ENCODE peak calls at places on chromosomes 16 and 17, in seven cellular contexts. O is fibroblast of villous mesenchyme, U is bronchial epithelial cell, I is RWPE2, M is heart right ventricle, Q is transverse colon, P is substantia nigra. D is an unnamed sample.
A peak's percentile ranks its signal among the peaks of the same experiment; 100 is the strongest.

GRCh38 chr17:10368561-10368960 is 4.2 kb downstream of the MYH13 start:
- DNase-seq in M (no peak), U (no peak), P (no peak), I (no peak), Q (no peak), O (peak; percentile 66), D (no peak)

GRCh38 chr17:19457830-19458271 is 46.8 kb downstream of the RNF112 start:
- DNase-seq in I (no peak), P (no peak), M (no peak), O (no peak), Q (no peak), U (no peak), D (no peak)

GRCh38 chr17:34892864-34893263 is 68.4 kb downstream of the CCT6B start:
- DNase-seq in M (no peak), I (no peak), U (no peak), O (no peak), P (no peak), Q (no peak), D (no peak)

GRCh38 chr16:19601083-19601976 is 45.8 kb downstream of the VPS35L start:
- DNase-seq in P (no peak), M (no peak), U (peak; percentile 32), Q (peak; percentile 13), I (no peak), O (peak; percentile 65), D (no peak)

GRCh38 chr16:57634171-57634570 is 5.7 kb downstream of the ADGRG1 start:
- DNase-seq in Q (no peak), I (no peak), M (no peak), O (no peak), U (no peak), P (no peak), D (no peak)

GRCh38 chr17:50906443-50906842 is 40.3 kb upstream of the TOB1 start:
- DNase-seq in I (no peak), O (no peak), U (no peak), M (no peak), Q (no peak), P (no peak), D (no peak)

GRCh38 chr16:28876973-28877641 is 1.2 kb upstream of the ATP2A1 start:
- DNase-seq in O (no peak), I (no peak), U (no peak), M (no peak), P (no peak), Q (no peak), D (no peak)

GRCh38 chr17:76893623-76894358 is 25.6 kb downstream of the MGAT5B start:
- DNase-seq in Q (no peak), P (no peak), O (no peak), U (no peak), M (no peak), I (no peak), D (no peak)

GRCh38 chr16:74622005-74622404 is 15.1 kb upstream of the GLG1 start:
- DNase-seq in I (no peak), P (no peak), O (no peak), U (no peak), M (no peak), Q (no peak), D (no peak)

GRCh38 chr17:80920406-80920805 is 71.2 kb upstream of the CHMP6 start:
- DNase-seq in P (no peak), Q (no peak), U (no peak), O (peak; percentile 63), I (peak; percentile 55), M (no peak), D (no peak)

GRCh38 chr16:5438591-5438990 is 341.0 kb upstream of the EEF2KMT start:
- DNase-seq in U (no peak), P (no peak), I (no peak), M (no peak), O (no peak), Q (no peak), D (no peak)

GRCh38 chr16:70574595-70575271 is 51.1 kb downstream of the SF3B3 start:
- DNase-seq in U (peak; percentile 33), Q (no peak), M (no peak), O (no peak), I (peak; percentile 2), P (no peak), D (no peak)

GRCh38 chr16:88770459-88771293 is 14.3 kb downstream of the PIEZO1 start:
- DNase-seq in P (peak; percentile 15), U (peak; percentile 81), Q (peak; percentile 75), I (peak; percentile 92), O (peak; percentile 99), M (peak; percentile 70), D (no peak)

GRCh38 chr17:80328620-80329380 is 68.1 kb downstream of the RNF213 start:
- DNase-seq in M (no peak), I (no peak), O (no peak), P (no peak), Q (no peak), U (no peak), D (no peak)

GRCh38 chr17:18157354-18157985 is 26.2 kb upstream of the ALKBH5 start:
- DNase-seq in O (no peak), M (no peak), U (no peak), P (no peak), Q (no peak), I (no peak), D (no peak)

GRCh38 chr17:75219815-75220214 is 14.3 kb downstream of the NUP85 start:
- DNase-seq in O (no peak), M (no peak), U (no peak), Q (no peak), I (no peak), P (no peak), D (no peak)

GRCh38 chr17:55086635-55087058 is 118.1 kb downstream of the STXBP4 start:
- DNase-seq in P (no peak), M (no peak), O (peak; percentile 76), U (peak; percentile 76), I (no peak), Q (no peak), D (peak; percentile 75)

GRCh38 chr17:4229627-4230026 is 34.2 kb downstream of the ANKFY1 start:
- DNase-seq in I (no peak), U (peak; percentile 36), O (peak; percentile 94), M (peak; percentile 34), Q (peak; percentile 33), P (no peak), D (no peak)

GRCh38 chr17:13727441-13728171 is 125.9 kb upstream of the HS3ST3A1 start:
- DNase-seq in M (no peak), U (peak; percentile 90), P (no peak), O (peak; percentile 64), Q (no peak), I (no peak), D (no peak)

GRCh38 chr17:15220785-15221184 is 44.3 kb downstream of the PMP22 start:
- DNase-seq in O (peak; percentile 14), P (no peak), I (no peak), M (no peak), U (no peak), Q (no peak), D (no peak)

GRCh38 chr17:8494506-8495111 is 58.9 kb downstream of the NDEL1 start:
- DNase-seq in P (no peak), I (no peak), O (no peak), M (no peak), Q (no peak), U (no peak), D (no peak)

GRCh38 chr17:42512733-42513251 is 23.2 kb upstream of the NAGLU start:
- DNase-seq in P (no peak), O (peak; percentile 72), I (no peak), Q (no peak), U (no peak), M (no peak), D (no peak)

GRCh38 chr17:76432712-76433336 is 20.1 kb downstream of the UBE2O start:
- DNase-seq in Q (no peak), O (no peak), U (peak; percentile 40), I (no peak), M (no peak), P (no peak), D (no peak)

GRCh38 chr16:75108792-75109731 is 7.5 kb downstream of the LDHD start:
- DNase-seq in M (peak; percentile 82), Q (peak; percentile 83), P (peak; percentile 49), O (peak; percentile 87), I (peak; percentile 99), U (peak; percentile 98), D (no peak)

GRCh38 chr16:23060458-23061320 is 88.6 kb downstream of the USP31 start:
- DNase-seq in P (peak; percentile 61), I (no peak), M (peak; percentile 71), O (peak; percentile 78), U (peak; percentile 69), Q (peak; percentile 72), D (peak; percentile 41)

GRCh38 chr17:66582373-66583111 is 252.4 kb upstream of the CACNG5 start:
- DNase-seq in O (no peak), I (no peak), P (no peak), U (no peak), Q (no peak), M (no peak), D (no peak)

GRCh38 chr17:76048025-76048605 is 21.0 kb upstream of the EVPL start:
- DNase-seq in O (no peak), Q (no peak), U (no peak), I (no peak), M (no peak), P (no peak), D (no peak)

GRCh38 chr17:56842577-56842976 is 8.6 kb downstream of the DGKE start:
- DNase-seq in P (no peak), I (no peak), Q (no peak), O (no peak), U (no peak), M (no peak), D (no peak)

GRCh38 chr16:30876867-30877266 is 17.0 kb downstream of the BCL7C start:
- DNase-seq in O (no peak), I (no peak), P (no peak), U (no peak), M (no peak), Q (no peak), D (no peak)

GRCh38 chr17:38725066-38725465 is 5.1 kb upstream of the CISD3 start:
- DNase-seq in M (no peak), I (no peak), P (no peak), Q (no peak), O (no peak), U (no peak), D (no peak)

GRCh38 chr16:14475370-14476139 is 154.5 kb downstream of the PARN start:
- DNase-seq in Q (no peak), O (no peak), U (peak; percentile 76), M (no peak), I (no peak), P (no peak), D (no peak)